ENCODE peak calls at places on chromosomes 6 and 20, in four cellular contexts. V is effector memory CD4-positive, alpha-beta T cell; C is AG08396; Y is AG09309. X is an unnamed sample.

GRCh38 chr6:49326337-49326736 is 136.7 kb downstream of the MMUT start:
- DNase-seq in Y (peak; percentile 38), V (no peak), C (peak; percentile 7), X (peak; percentile 43)

GRCh38 chr6:8526619-8527018 is 91.3 kb upstream of the SLC35B3 start:
- DNase-seq in C (no peak), Y (no peak), V (no peak), X (no peak)

GRCh38 chr20:49630396-49630951 is 62.5 kb upstream of the PTGIS start:
- DNase-seq in Y (no peak), C (no peak), V (no peak), X (no peak)

GRCh38 chr6:137258170-137258569 is 39.0 kb upstream of the IFNGR1 start:
- DNase-seq in C (no peak), Y (no peak), V (peak; percentile 8), X (no peak)

GRCh38 chr6:108441141-108441540 is 119.6 kb upstream of the FOXO3 start:
- DNase-seq in C (no peak), V (no peak), Y (no peak), X (peak; percentile 47)

GRCh38 chr20:37327748-37328147 is 18.2 kb upstream of the SRC start:
- DNase-seq in Y (peak; percentile 79), C (peak; percentile 66), V (no peak), X (peak; percentile 88)

GRCh38 chr20:62929051-62929538 is 2.8 kb upstream of the DIDO1 start:
- DNase-seq in V (peak; percentile 32), Y (no peak), C (peak; percentile 82), X (peak; percentile 89)

GRCh38 chr6:111237757-111238260 is 150.5 kb downstream of the SLC16A10 start:
- DNase-seq in C (no peak), V (no peak), Y (no peak), X (no peak)

GRCh38 chr6:11848252-11848651 is 69.6 kb upstream of the ADTRP start:
- DNase-seq in C (no peak), V (no peak), Y (no peak), X (no peak)

GRCh38 chr6:15483060-15483459 is 179.8 kb downstream of the DTNBP1 start:
- DNase-seq in Y (no peak), C (no peak), V (no peak), X (no peak)

GRCh38 chr20:48815537-48815936 is 12.3 kb downstream of the PREX1 start:
- DNase-seq in Y (no peak), V (no peak), C (no peak), X (no peak)

GRCh38 chr6:159217595-159218275 is 48.5 kb downstream of the FNDC1 start:
- DNase-seq in C (peak; percentile 30), V (no peak), Y (no peak), X (peak; percentile 76)

GRCh38 chr6:26285143-26286134 is 79.6 kb upstream of the BTN3A2 start:
- DNase-seq in Y (peak; percentile 97), V (peak; percentile 87), C (peak; percentile 90), X (peak; percentile 92)

GRCh38 chr6:30722280-30723112 is 2.3 kb downstream of the TUBB start:
- DNase-seq in Y (no peak), C (peak; percentile 69), V (peak; percentile 77), X (peak; percentile 71)

GRCh38 chr6:72894091-72894490 is 272.2 kb downstream of the KCNQ5 start:
- DNase-seq in C (no peak), V (no peak), Y (no peak), X (no peak)

GRCh38 chr20:37202267-37202943 is 23.1 kb upstream of the MROH8 start:
- DNase-seq in Y (peak; percentile 95), C (peak; percentile 75), V (no peak), X (peak; percentile 89)

GRCh38 chr6:150741633-150742200 is 123.8 kb upstream of the MTHFD1L start:
- DNase-seq in C (no peak), V (no peak), Y (no peak), X (no peak)

GRCh38 chr20:63577317-63577894 is 3.4 kb upstream of the HELZ2 start:
- DNase-seq in Y (no peak), V (no peak), C (no peak), X (no peak)

GRCh38 chr6:153436346-153436745 is 305.3 kb upstream of the RGS17 start:
- DNase-seq in C (no peak), V (no peak), Y (no peak), X (no peak)

GRCh38 chr6:53335224-53335994 is 13.3 kb downstream of the ELOVL5 start:
- DNase-seq in C (no peak), V (peak; percentile 56), Y (no peak), X (no peak)

GRCh38 chr6:138089325-138089724 is 17.9 kb downstream of the PERP start:
- DNase-seq in C (no peak), Y (no peak), V (no peak), X (no peak)